ENCODE peak calls at places on chromosomes 3 and 15, in nine cellular contexts. D, S, A, Z, K, G, F, M and R are unnamed samples.

GRCh38 chr3:131387796-131388195 is 6.2 kb downstream of the NUDT16 start:
- DNase-seq in D (no peak), S (no peak), A (no peak), Z (no peak), K (no peak), G (no peak), F (no peak), M (no peak), R (no peak)

GRCh38 chr3:146513386-146514051 is 30.9 kb downstream of the PLSCR1 start:
- DNase-seq in D (no peak), S (no peak), A (no peak), Z (no peak), K (no peak), G (no peak), F (no peak), M (no peak), R (no peak)

GRCh38 chr15:71056111-71056510 is 59.2 kb upstream of the THSD4 start:
- DNase-seq in D (no peak), S (no peak), A (no peak), Z (no peak), K (no peak), G (no peak), F (no peak), M (no peak), R (no peak)

GRCh38 chr15:98809273-98809672 is 160.9 kb downstream of the IGF1R start:
- DNase-seq in D (no peak), S (no peak), A (no peak), Z (no peak), K (no peak), G (no peak), F (no peak), M (no peak), R (no peak)

GRCh38 chr3:174907027-174907426 is 47.9 kb downstream of the NAALADL2 start:
- DNase-seq in D (no peak), S (no peak), A (no peak), Z (no peak), K (no peak), G (no peak), F (no peak), M (no peak), R (no peak)

GRCh38 chr3:99425930-99426329 is 212.5 kb upstream of the COL8A1 start:
- DNase-seq in D (no peak), S (no peak), A (no peak), Z (no peak), K (no peak), G (no peak), F (no peak), M (no peak), R (no peak)

GRCh38 chr3:187040637-187041361 is 98.5 kb downstream of the RPL39L start:
- DNase-seq in D (no peak), S (no peak), A (no peak), Z (peak; percentile 38), K (no peak), G (no peak), F (peak; percentile 64), M (peak; percentile 59), R (no peak)

GRCh38 chr3:152283492-152284381 is 15.0 kb downstream of the MBNL1 start:
- DNase-seq in D (no peak), S (no peak), A (no peak), Z (no peak), K (no peak), G (no peak), F (no peak), M (no peak), R (no peak)

GRCh38 chr3:120646771-120647449 is 35.1 kb downstream of the HGD start:
- DNase-seq in D (no peak), S (no peak), A (no peak), Z (no peak), K (no peak), G (no peak), F (peak; percentile 78), M (no peak), R (no peak)

GRCh38 chr3:43105224-43105596 is 669 bp downstream of the POMGNT2 start:
- DNase-seq in D (no peak), S (no peak), A (peak; percentile 14), Z (no peak), K (no peak), G (no peak), F (no peak), M (no peak), R (no peak)

GRCh38 chr3:5732081-5732480 is 544.6 kb downstream of the EDEM1 start:
- DNase-seq in D (no peak), S (no peak), A (no peak), Z (no peak), K (no peak), G (no peak), F (no peak), M (no peak), R (no peak)

GRCh38 chr3:57778499-57778898 is 22.4 kb downstream of the SLMAP start:
- DNase-seq in D (no peak), S (no peak), A (no peak), Z (no peak), K (no peak), G (no peak), F (no peak), M (no peak), R (no peak)

GRCh38 chr3:150913174-150913922 is 8.1 kb upstream of the MINDY4B start:
- DNase-seq in D (no peak), S (no peak), A (no peak), Z (no peak), K (no peak), G (no peak), F (peak; percentile 2), M (no peak), R (no peak)

GRCh38 chr15:63056843-63057242 is 14.3 kb downstream of the TPM1 start:
- DNase-seq in D (no peak), S (no peak), A (no peak), Z (no peak), K (no peak), G (no peak), F (peak; percentile 66), M (no peak), R (no peak)

GRCh38 chr15:79455361-79455760 is 23.2 kb downstream of the MINAR1 start:
- DNase-seq in D (no peak), S (no peak), A (no peak), Z (no peak), K (no peak), G (no peak), F (no peak), M (no peak), R (no peak)

GRCh38 chr3:193400304-193400703 is 21.8 kb upstream of the ATP13A5 start:
- DNase-seq in D (no peak), S (no peak), A (no peak), Z (no peak), K (no peak), G (no peak), F (no peak), M (peak; percentile 16), R (no peak)

GRCh38 chr3:137972401-137972800 is 37.6 kb upstream of the CLDN18 start:
- DNase-seq in D (no peak), S (no peak), A (no peak), Z (no peak), K (no peak), G (no peak), F (no peak), M (no peak), R (no peak)

GRCh38 chr15:85543741-85544155 is 163.3 kb downstream of the AKAP13 start:
- DNase-seq in D (no peak), S (peak; percentile 90), A (no peak), Z (no peak), K (peak; percentile 58), G (no peak), F (peak; percentile 60), M (no peak), R (no peak)
- TF ChIP-seq CTCF in D (no peak), S (peak; percentile 32), A (no peak), Z (no peak), K (no peak), G (no peak), F (peak; percentile 10), M (no peak), R (no peak)

DNA sequence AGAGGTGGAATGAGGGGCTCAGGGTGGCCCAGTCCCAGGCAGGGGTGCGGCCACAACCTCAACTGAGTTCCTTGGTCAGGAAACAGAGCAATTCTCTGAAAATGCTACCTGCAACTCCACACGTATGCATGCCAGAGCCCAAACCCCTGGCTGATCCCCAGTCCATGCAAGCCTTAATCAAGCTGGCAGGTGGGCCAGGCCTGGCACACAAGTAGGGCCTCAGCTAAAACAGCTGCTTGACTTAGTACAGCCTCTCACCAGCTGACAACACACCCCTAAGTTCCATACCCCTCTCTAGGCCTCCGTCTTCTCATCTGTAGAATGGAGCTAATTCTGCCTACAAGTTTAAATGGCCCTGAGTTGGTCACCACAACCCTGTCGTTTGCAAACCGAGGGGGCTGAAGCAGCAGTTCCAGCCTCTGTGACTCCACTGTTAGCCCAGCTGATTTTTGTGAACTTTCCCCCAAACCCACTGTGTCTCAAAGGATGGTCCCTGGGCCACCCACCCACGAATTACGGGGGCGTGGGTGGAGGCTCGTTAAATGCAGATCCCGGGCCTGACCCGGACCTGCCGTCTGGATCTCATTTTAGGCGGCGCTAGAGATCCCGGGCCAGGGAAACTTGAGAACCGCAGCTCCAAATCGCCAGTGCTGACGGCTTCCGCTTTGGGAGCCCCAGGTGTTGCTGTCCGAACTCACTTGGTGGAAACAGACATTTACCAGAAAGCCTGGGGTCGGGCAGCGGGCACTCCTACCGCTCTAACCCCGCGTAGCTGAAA is 927 bp downstream of the CHDH start:
- DNase-seq in D (no peak), S (peak; percentile 75), A (no peak), Z (peak; percentile 62), K (peak; percentile 11), G (no peak), F (peak; percentile 29), M (peak; percentile 47), R (no peak)
- TF ChIP-seq CTCF in D (peak; percentile 30), S (peak; percentile 43), A (peak; percentile 47), Z (peak; percentile 33), K (no peak), G (no peak), F (peak; percentile 24), M (no peak), R (peak; percentile 48)

DNA sequence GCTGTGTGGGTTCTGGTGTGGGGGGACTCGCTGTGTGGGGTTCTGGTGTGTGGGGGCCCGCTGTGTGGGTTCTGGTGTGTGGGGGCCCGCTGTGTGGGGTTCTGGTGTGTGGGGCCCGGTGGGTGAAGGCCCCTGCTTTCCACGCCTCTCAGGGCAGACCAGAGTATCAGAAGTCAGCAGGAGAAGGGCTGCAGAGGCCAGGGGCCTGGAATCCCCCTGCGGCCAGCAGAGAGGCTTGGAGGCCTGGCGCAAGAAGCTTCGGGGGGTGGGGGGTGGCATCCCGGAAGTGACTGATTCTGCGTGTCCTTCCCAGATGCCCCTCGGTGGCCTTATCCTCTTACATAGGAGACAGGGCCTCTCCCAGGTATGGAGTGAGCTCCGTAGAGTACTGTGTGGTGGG is 37.4 kb downstream of the TNK2 start:
- DNase-seq in D (no peak), S (no peak), A (no peak), Z (no peak), K (no peak), G (no peak), F (no peak), M (no peak), R (no peak)
- TF ChIP-seq CTCF in D (no peak), S (no peak), A (no peak), Z (no peak), K (no peak), G (no peak), F (no peak), M (no peak), R (no peak)

GRCh38 chr3:81214626-81215025 is 546.8 kb downstream of the GBE1 start:
- DNase-seq in D (no peak), S (no peak), A (no peak), Z (no peak), K (no peak), G (no peak), F (no peak), M (no peak), R (no peak)

GRCh38 chr3:81216192-81216591 is 545.3 kb downstream of the GBE1 start:
- DNase-seq in D (no peak), S (no peak), A (no peak), Z (peak; percentile 2), K (no peak), G (no peak), F (peak; percentile 16), M (peak; percentile 66), R (no peak)

GRCh38 chr3:81218023-81218422 is 543.4 kb downstream of the GBE1 start:
- DNase-seq in D (no peak), S (no peak), A (no peak), Z (peak; percentile 19), K (no peak), G (no peak), F (peak; percentile 39), M (peak; percentile 34), R (no peak)
- TF ChIP-seq CTCF in D (no peak), S (peak; percentile 13), A (peak; percentile 64), Z (peak; percentile 52), K (no peak), G (no peak), F (peak; percentile 72), M (peak; percentile 20), R (peak; percentile 64)